ENCODE peak calls at places on chromosomes 2 and 18, in four cellular contexts. S, V, O and R are unnamed samples.

GRCh38 chr2:47336259-47337238 is 66.4 kb upstream of the MSH2 start:
- DNase-seq in O (no peak), S (peak; percentile 22), V (peak; percentile 57), R (no peak)

GRCh38 chr18:34219651-34220050 is 5.1 kb downstream of the NOL4 start:
- DNase-seq in S (no peak), O (no peak), V (no peak), R (no peak)

GRCh38 chr2:43021791-43022500 is 204.5 kb downstream of the ZFP36L2 start:
- DNase-seq in V (no peak), S (peak; percentile 51), O (no peak), R (no peak)

GRCh38 chr2:231300722-231301076 is 94.8 kb upstream of the B3GNT7 start:
- DNase-seq in S (no peak), V (no peak), O (no peak), R (no peak)

GRCh38 chr18:50560681-50561629 is 1.1 kb downstream of the MAPK4 start:
- DNase-seq in O (no peak), V (peak; percentile 56), S (no peak), R (no peak)

GRCh38 chr2:60555066-60555793 is 1.8 kb upstream of the BCL11A start:
- DNase-seq in S (peak; percentile 80), O (no peak), V (peak; percentile 61), R (no peak)

GRCh38 chr18:76416935-76417334 is 78.1 kb downstream of the ZNF516 start:
- DNase-seq in S (peak; percentile 9), V (peak; percentile 70), O (no peak), R (no peak)

GRCh38 chr2:236244256-236244655 is 19.9 kb downstream of the ASB18 start:
- DNase-seq in V (no peak), S (no peak), O (no peak), R (no peak)

GRCh38 chr2:23606968-23607367 is 222.0 kb downstream of the KLHL29 start:
- DNase-seq in O (no peak), V (no peak), S (no peak), R (no peak)

GRCh38 chr18:54261894-54262293 is 7.4 kb upstream of the POLI start:
- DNase-seq in V (no peak), S (peak; percentile 36), O (no peak), R (no peak)

GRCh38 chr2:10084567-10084910 is 4.3 kb upstream of the CYS1 start:
- DNase-seq in V (no peak), S (no peak), O (no peak), R (no peak)

GRCh38 chr2:126370208-126370607 is 285.8 kb upstream of the GYPC start:
- DNase-seq in O (no peak), V (no peak), S (no peak), R (no peak)

GRCh38 chr2:6113796-6114195 is 421.6 kb downstream of the SOX11 start:
- DNase-seq in V (no peak), O (no peak), S (no peak), R (no peak)

GRCh38 chr2:31414601-31415241 is at the start of gene XDH:
- DNase-seq in O (no peak), S (peak; percentile 58), V (no peak), R (no peak)

GRCh38 chr2:24853046-24853445 is 59.8 kb downstream of the CENPO start:
- DNase-seq in V (no peak), S (no peak), O (no peak), R (no peak)

GRCh38 chr2:88190808-88191721 is 20.9 kb downstream of the THNSL2 start:
- DNase-seq in S (peak; percentile 24), V (peak; percentile 61), O (no peak), R (no peak)

GRCh38 chr2:172281648-172282576 is 145.5 kb upstream of the ITGA6 start:
- DNase-seq in S (no peak), O (no peak), V (no peak), R (no peak)

GRCh38 chr2:228180126-228181097 is 1.1 kb downstream of the SPHKAP start:
- DNase-seq in V (no peak), O (no peak), S (no peak), R (no peak)

GRCh38 chr2:239695106-239695727 is 294.4 kb upstream of the HDAC4 start:
- DNase-seq in S (no peak), V (no peak), O (no peak), R (no peak)

GRCh38 chr18:58601468-58602266 is 27.2 kb downstream of the ALPK2 start:
- DNase-seq in V (no peak), O (no peak), S (no peak), R (no peak)

GRCh38 chr18:49441338-49441938 is 19.0 kb downstream of the DYM start:
- DNase-seq in S (no peak), V (no peak), O (no peak), R (no peak)

GRCh38 chr2:99880148-99880983 is 262.0 kb downstream of the AFF3 start:
- DNase-seq in S (no peak), V (no peak), O (no peak), R (no peak)